ENCODE peak calls at places on chromosomes 13 and 19, in seven cellular contexts. V is CD4-positive, alpha-beta memory T cell; C is lower lobe of right lung; E is A549; D is colonic mucosa; T is left ventricle myocardium inferior; B is PC-9. H is an unnamed sample. For H3K4me1, the result is how much of the 10 kb centered on the place peaks cover.

GRCh38 chr19:1929051-1929742 is 11.8 kb upstream of the CSNK1G2 start:
- DNase-seq in V (peak), C (peak), E (peak), D (peak), T (peak), B (no peak), H (peak)

GRCh38 chr13:107258599-107259187 is 690.8 kb upstream of the ARGLU1 start:
- DNase-seq in V (no peak), C (no peak), E (no peak), D (no peak), T (no peak), B (peak), H (no peak)

GRCh38 chr13:106507560-106508274 is 27.7 kb downstream of the EFNB2 start:
- DNase-seq in V (no peak), C (no peak), E (peak), D (no peak), T (no peak), B (peak), H (no peak)

GRCh38 chr13:39779337-39780270 is 124.1 kb downstream of the COG6 start:
- DNase-seq in V (peak), C (no peak), E (no peak), D (no peak), T (no peak), B (no peak), H (peak)

GRCh38 chr13:102291587-102292218 is 110.1 kb downstream of the FGF14 start:
- DNase-seq in V (no peak), C (no peak), E (no peak), D (no peak), T (no peak), B (no peak), H (no peak)

GRCh38 chr19:43596842-43597461 is 557 bp downstream of the ZNF576 start:
- DNase-seq in V (peak), C (no peak), E (no peak), D (no peak), T (no peak), B (no peak), H (no peak)

GRCh38 chr13:26067601-26068000 is 15.8 kb upstream of the SHISA2 start:
- DNase-seq in V (no peak), C (no peak), E (no peak), D (no peak), T (no peak), B (peak), H (no peak)

GRCh38 chr19:10748924-10749434 is 31.1 kb downstream of the DNM2 start:
- DNase-seq in V (no peak), C (peak), E (peak), D (peak), T (peak), B (peak), H (peak)

GRCh38 chr19:3357731-3358391 is 8.5 kb upstream of the NFIC start:
- DNase-seq in V (peak), C (no peak), E (no peak), D (no peak), T (no peak), B (no peak), H (peak)

GRCh38 chr19:42051166-42052115 is 18.6 kb downstream of the GRIK5 start:
- DNase-seq in V (no peak), C (no peak), E (no peak), D (no peak), T (no peak), B (peak), H (no peak)

GRCh38 chr13:31890946-31891345 is 140.6 kb upstream of the FRY start:
- DNase-seq in V (no peak), C (no peak), E (no peak), D (no peak), T (no peak), B (no peak), H (no peak)

GRCh38 chr13:99434258-99434788 is 66.9 kb upstream of the TM9SF2 start:
- DNase-seq in V (peak), C (no peak), E (no peak), D (no peak), T (no peak), B (no peak), H (no peak)

GRCh38 chr19:54631489-54631888 is 1.2 kb downstream of the LILRB1 start:
- DNase-seq in V (no peak), C (no peak), E (no peak), D (no peak), T (no peak), B (no peak), H (no peak)

GRCh38 chr13:50082426-50083283 is 67.4 kb downstream of the KCNRG start:
- DNase-seq in V (peak), C (peak), E (peak), D (peak), T (peak), B (peak), H (peak)

GRCh38 chr13:66992183-66992582 is 238.0 kb downstream of the PCDH9 start:
- DNase-seq in V (no peak), C (no peak), E (peak), D (no peak), T (no peak), B (no peak), H (no peak)
- H3K4me1 ChIP-seq in V (under half), C (under half), E (under half), D (under half), T (under half), B (under half), H (under half)

DNA sequence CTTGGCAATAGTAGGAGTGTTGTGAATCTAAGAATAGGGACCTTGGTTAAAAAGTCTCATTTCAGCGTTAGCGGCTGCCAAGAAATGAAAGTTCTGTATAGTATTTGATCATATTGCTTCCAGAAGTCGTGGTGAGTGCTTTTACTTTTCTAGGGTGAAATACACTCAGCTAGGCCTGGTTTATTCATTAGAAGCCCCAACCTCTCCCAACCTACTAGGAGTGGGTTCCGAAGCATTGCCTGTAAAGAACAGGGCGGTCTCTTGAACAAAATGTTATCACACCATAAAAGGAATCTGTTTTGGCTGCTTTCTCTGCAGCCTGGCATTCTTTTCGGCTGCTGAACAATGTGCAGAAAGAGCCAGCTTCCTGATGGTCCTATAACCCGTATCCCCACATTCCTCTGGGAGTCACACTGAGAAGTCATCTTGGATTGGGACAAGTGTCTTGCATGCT is 102.8 kb downstream of the LRCH1 start:
- DNase-seq in V (no peak), C (no peak), E (no peak), D (peak), T (no peak), B (peak), H (no peak)
- H3K27ac ChIP-seq in V (no peak), C (peak), E (peak), D (peak), T (peak), B (no peak), H (peak)

DNA sequence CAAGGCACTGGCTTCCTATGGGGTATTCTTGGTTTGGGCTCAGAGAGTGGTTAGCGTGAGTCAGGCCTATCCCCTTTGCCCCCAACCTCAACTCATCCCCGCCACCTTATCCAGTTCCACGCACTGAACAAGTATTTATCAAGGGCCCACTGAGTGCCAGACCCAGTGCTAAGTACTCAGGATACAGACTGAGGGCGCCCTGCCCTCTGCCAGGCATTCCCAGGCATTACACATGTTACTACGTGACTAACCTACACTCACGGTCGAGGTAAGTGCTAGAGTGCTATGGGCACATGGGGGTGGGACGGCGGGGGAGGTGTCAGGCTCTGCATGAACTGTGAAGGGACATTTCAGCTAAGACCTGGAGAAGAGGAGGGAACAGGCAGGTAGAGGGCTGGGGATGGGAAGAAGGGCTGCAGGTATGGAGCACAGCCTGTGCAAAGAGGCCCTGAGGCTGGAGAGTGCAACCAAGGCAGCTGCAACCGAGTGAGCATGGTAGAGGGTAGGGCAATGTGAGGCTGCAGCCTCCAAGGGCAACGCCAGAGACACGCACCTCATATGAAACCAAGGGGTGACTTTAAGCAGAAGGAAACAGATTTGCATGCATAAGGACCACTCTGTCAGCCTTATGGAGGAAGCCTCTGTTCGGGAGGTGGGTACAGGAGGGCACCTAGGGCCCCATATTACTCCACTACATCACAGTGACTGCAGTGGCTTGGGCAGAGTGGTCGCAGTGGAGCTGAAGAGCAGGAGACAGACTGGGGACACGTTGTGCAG is 22.5 kb downstream of the DHRS12 start:
- DNase-seq in V (no peak), C (no peak), E (peak), D (no peak), T (no peak), B (no peak), H (peak)
- H3K4me1 ChIP-seq in V (under half), C (under half), E (under half), D (under half), T (under half), B (under half), H (under half)

DNA sequence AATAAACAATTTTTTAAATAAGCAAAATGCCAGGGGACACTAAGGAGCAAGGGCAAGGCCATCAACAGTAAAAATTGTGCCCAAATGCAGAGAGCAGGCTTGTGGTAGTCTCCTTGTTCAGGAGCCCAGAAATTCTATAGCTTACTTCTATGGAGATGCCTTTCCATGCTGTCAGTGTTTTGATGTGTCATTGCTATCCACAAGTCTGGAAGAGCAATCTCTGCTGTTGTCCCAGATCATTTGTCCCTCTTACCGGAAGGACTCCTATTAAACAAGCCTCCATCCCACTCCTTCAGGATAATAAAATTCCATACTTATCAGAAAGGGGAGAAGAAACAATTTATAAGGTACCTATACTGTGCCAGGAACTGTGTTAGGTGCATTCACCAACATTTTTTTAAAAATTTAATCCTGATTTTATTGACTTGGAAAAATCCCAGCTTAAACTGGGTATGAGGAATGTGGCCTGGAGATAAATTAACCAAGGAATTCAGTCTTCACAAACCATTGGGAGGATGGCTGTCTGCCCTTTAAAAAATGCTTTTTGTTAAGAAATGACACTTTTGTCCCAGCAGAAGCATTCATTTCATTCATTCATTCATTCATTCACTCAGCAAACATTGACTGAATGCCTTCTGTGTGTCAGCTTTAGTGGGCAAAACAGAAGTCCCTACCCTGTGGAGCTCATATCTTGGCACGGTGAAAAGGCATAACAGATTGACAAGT is 26.8 kb upstream of the CYSLTR2 start:
- DNase-seq in V (no peak), C (no peak), E (no peak), D (no peak), T (no peak), B (no peak), H (no peak)
- H3K27ac ChIP-seq in V (no peak), C (no peak), E (no peak), D (no peak), T (peak), B (no peak), H (no peak)

GRCh38 chr13:94968757-94969086 is 256.4 kb upstream of the SOX21 start:
- DNase-seq in V (no peak), C (no peak), E (no peak), D (no peak), T (no peak), B (no peak), H (no peak)
- H3K4me1 ChIP-seq in V (under half), C (under half), E (under half), D (under half), T (under half), B (under half), H (under half)